ENCODE peak calls at places on chromosomes 3 and 15, in ten cellular contexts. O, V, R, S, F, H, W, J, Y and G are unnamed samples. For H3K9me3, the result is how much of the 10 kb centered on the place peaks cover.

GRCh38 chr3:161215186-161215585 is 5.9 kb upstream of the NMD3 start:
- DNase-seq in Y (no peak), O (no peak), H (no peak), F (no peak), J (no peak), R (peak), W (no peak), V (no peak), S (no peak), G (no peak)

GRCh38 chr3:154307363-154307762 is 16.9 kb downstream of the DHX36 start:
- DNase-seq in W (no peak), J (no peak), V (no peak), O (no peak), H (no peak), Y (no peak), F (no peak), R (no peak), S (no peak), G (no peak)

GRCh38 chr15:29747837-29748417 is 74.3 kb downstream of the TJP1 start:
- DNase-seq in J (no peak), F (no peak), O (peak), R (no peak), W (no peak), Y (no peak), V (no peak), S (no peak), H (no peak), G (no peak)

GRCh38 chr3:190060401-190060800 is 60.3 kb downstream of the P3H2 start:
- DNase-seq in S (no peak), Y (no peak), F (peak), J (no peak), H (no peak), R (no peak), O (no peak), W (no peak), V (no peak), G (no peak)

GRCh38 chr3:9732080-9732752 is 681 bp downstream of the BRPF1 start:
- DNase-seq in J (no peak), H (peak), W (no peak), F (no peak), R (peak), Y (no peak), S (no peak), O (no peak), V (peak), G (peak)

GRCh38 chr3:138594150-138594934 is at the start of gene CEP70:
- DNase-seq in W (peak), S (peak), J (peak), O (peak), R (peak), Y (peak), V (peak), F (peak), H (peak), G (peak)

GRCh38 chr3:23931597-23931996 is 13.5 kb upstream of the NR1D2 start:
- DNase-seq in Y (no peak), R (no peak), S (no peak), F (no peak), O (no peak), V (no peak), H (no peak), W (no peak), J (no peak), G (no peak)

GRCh38 chr3:159762238-159762637 is 226.4 kb upstream of the IL12A start:
- DNase-seq in Y (no peak), S (no peak), R (no peak), J (no peak), W (no peak), O (no peak), H (no peak), F (peak), V (no peak), G (no peak)

GRCh38 chr15:74866090-74866489 is 7.1 kb downstream of the SCAMP2 start:
- DNase-seq in H (no peak), R (peak), W (peak), J (no peak), F (peak), V (no peak), O (peak), S (no peak), Y (no peak), G (no peak)

GRCh38 chr15:28100516-28101195 is 1.5 kb upstream of the OCA2 start:
- DNase-seq in J (no peak), R (no peak), S (no peak), V (no peak), Y (no peak), O (no peak), H (no peak), F (no peak), W (no peak), G (no peak)

GRCh38 chr15:62739507-62739906 is 303.0 kb upstream of the TPM1 start:
- DNase-seq in H (no peak), J (no peak), W (no peak), V (no peak), S (no peak), Y (no peak), O (no peak), R (no peak), F (peak), G (no peak)

GRCh38 chr15:41417418-41417811 is 520 bp downstream of the RTF1 start:
- DNase-seq in R (peak), V (no peak), J (peak), H (no peak), S (no peak), W (peak), O (peak), F (no peak), Y (peak), G (no peak)

GRCh38 chr3:56800373-56801150 is 1.2 kb downstream of the ARHGEF3 start:
- DNase-seq in Y (no peak), S (no peak), H (no peak), O (no peak), F (no peak), W (no peak), V (peak), J (no peak), R (no peak), G (no peak)

GRCh38 chr15:90221251-90221900 is 12.4 kb downstream of the CIB1 start:
- DNase-seq in W (peak), Y (peak), V (peak), F (peak), O (peak), H (peak), R (peak), S (no peak), J (peak), G (peak)

GRCh38 chr3:185250247-185250646 is 3.6 kb downstream of the EHHADH start:
- DNase-seq in H (no peak), V (no peak), S (no peak), J (no peak), F (no peak), W (no peak), O (peak), R (no peak), Y (no peak), G (no peak)

GRCh38 chr3:142973217-142974009 is 9.9 kb upstream of the PAQR9 start:
- DNase-seq in F (no peak), O (no peak), Y (peak), H (no peak), W (no peak), J (peak), V (no peak), S (no peak), R (no peak), G (no peak)

GRCh38 chr15:73518180-73518862 is 75.4 kb downstream of the REC114 start:
- DNase-seq in J (peak), F (no peak), V (no peak), W (no peak), O (no peak), H (no peak), R (no peak), S (no peak), Y (no peak), G (no peak)

GRCh38 chr15:79442911-79443310 is 10.8 kb downstream of the MINAR1 start:
- DNase-seq in R (no peak), F (no peak), H (no peak), J (no peak), Y (no peak), S (no peak), O (no peak), W (no peak), V (no peak), G (no peak)

GRCh38 chr15:95304116-95304873 is 1026.2 kb upstream of the NR2F2 start:
- DNase-seq in F (no peak), H (no peak), J (no peak), Y (no peak), V (no peak), R (peak), S (no peak), O (peak), W (peak), G (no peak)

GRCh38 chr3:156676467-156677119 is 2.2 kb downstream of the TIPARP start:
- DNase-seq in R (no peak), V (no peak), S (no peak), H (no peak), J (no peak), O (peak), F (peak), W (no peak), Y (no peak), G (no peak)

GRCh38 chr3:11306815-11307589 is 34.8 kb downstream of the ATG7 start:
- DNase-seq in O (peak), F (no peak), S (no peak), V (no peak), J (no peak), H (no peak), W (no peak), R (no peak), Y (no peak), G (no peak)

GRCh38 chr3:63576826-63577225 is 75.6 kb upstream of the SNTN start:
- DNase-seq in S (no peak), O (no peak), H (no peak), R (peak), Y (no peak), V (no peak), F (peak), W (no peak), J (no peak), G (no peak)

GRCh38 chr15:68526784-68527183 is 52.0 kb upstream of the CORO2B start:
- DNase-seq in W (no peak), Y (no peak), H (no peak), O (no peak), F (no peak), R (no peak), J (no peak), V (no peak), S (no peak), G (no peak)

GRCh38 chr3:119352863-119353527 is 58.8 kb downstream of the ARHGAP31 start:
- DNase-seq in V (no peak), S (no peak), W (no peak), H (no peak), F (peak), O (peak), J (no peak), R (peak), Y (no peak), G (no peak)

GRCh38 chr3:65638301-65638700 is 400.4 kb downstream of the MAGI1 start:
- DNase-seq in R (no peak), F (no peak), J (no peak), V (no peak), S (no peak), O (no peak), Y (no peak), W (no peak), H (no peak), G (no peak)

DNA sequence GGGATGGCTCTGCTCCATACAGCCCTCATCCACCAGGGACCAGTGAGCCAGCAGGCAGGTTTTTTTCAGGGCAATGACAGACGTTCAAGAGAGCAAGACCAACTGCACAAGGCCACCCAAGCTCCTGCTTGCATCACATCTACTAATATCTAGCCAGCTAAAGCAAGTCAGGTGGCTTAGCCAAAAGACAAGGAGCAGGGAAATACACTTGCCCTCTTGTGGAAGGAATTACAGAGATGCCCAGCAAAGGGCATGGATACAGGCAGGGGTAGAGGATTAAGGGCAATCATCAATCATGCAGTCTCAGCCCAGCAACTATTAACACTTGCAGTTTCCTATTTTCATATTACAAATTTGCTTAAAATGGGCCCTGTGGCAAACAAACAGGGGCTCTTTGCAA is 81.5 kb upstream of the NTRK3 start:
- DNase-seq in V (no peak), H (no peak), Y (no peak), J (no peak), W (no peak), S (no peak), R (no peak), F (no peak), O (no peak), G (no peak)
- TF ChIP-seq CTCF in V (no peak), H (no peak), Y (no peak), J (peak), W (no peak), S (no peak), R (no peak), F (no peak), O (no peak), G (no peak)

GRCh38 chr15:25228261-25228660 is 210.6 kb downstream of the UBE3A start:
- DNase-seq in S (no peak), V (no peak), F (no peak), Y (no peak), O (no peak), W (no peak), R (no peak), J (no peak), H (no peak), G (no peak)
- H3K9me3 ChIP-seq in S (half or more), V (under half), F (under half), Y (under half), O (under half), W (under half), R (under half), J (under half), H (under half), G (half or more)

GRCh38 chr3:169029674-169030285 is 633.7 kb downstream of the MECOM start:
- DNase-seq in W (no peak), F (peak), Y (no peak), J (no peak), O (no peak), H (no peak), V (no peak), R (no peak), S (no peak), G (no peak)
- H3K4me3 ChIP-seq in W (no peak), F (no peak), Y (no peak), J (no peak), O (no peak), H (no peak), V (no peak), R (no peak), S (no peak), G (no peak)

GRCh38 chr15:96415513-96416217 is 85.2 kb downstream of the NR2F2 start:
- DNase-seq in S (no peak), Y (no peak), H (no peak), O (no peak), V (no peak), F (no peak), W (no peak), R (no peak), J (no peak), G (no peak)
- TF ChIP-seq CTCF in S (no peak), Y (no peak), H (no peak), O (no peak), V (no peak), F (no peak), W (no peak), R (no peak), J (no peak), G (no peak)

GRCh38 chr3:44506961-44507360 is 29.5 kb upstream of the ZNF445 start:
- DNase-seq in J (no peak), F (no peak), S (no peak), W (no peak), R (no peak), O (no peak), Y (no peak), V (no peak), H (no peak), G (no peak)

GRCh38 chr3:44506556-44506955 is 29.1 kb upstream of the ZNF445 start:
- DNase-seq in S (no peak), W (no peak), H (no peak), O (no peak), R (no peak), F (no peak), J (no peak), V (no peak), Y (no peak), G (no peak)

GRCh38 chr3:44499149-44499898 is 21.9 kb upstream of the ZNF445 start:
- DNase-seq in F (no peak), Y (no peak), W (no peak), R (no peak), H (no peak), S (no peak), O (no peak), J (no peak), V (no peak), G (no peak)

GRCh38 chr3:44504566-44504965 is 27.1 kb upstream of the ZNF445 start:
- DNase-seq in R (no peak), J (no peak), H (no peak), W (no peak), F (no peak), Y (no peak), O (no peak), V (no peak), S (no peak), G (no peak)

GRCh38 chr3:44501971-44502370 is 24.5 kb upstream of the ZNF445 start:
- DNase-seq in W (no peak), Y (no peak), F (no peak), S (no peak), V (no peak), R (no peak), O (no peak), J (no peak), H (no peak), G (no peak)
- H3K9me3 ChIP-seq in W (under half), Y (half or more), F (under half), S (under half), V (under half), R (under half), O (under half), J (half or more), H (under half), G (under half)

DNA sequence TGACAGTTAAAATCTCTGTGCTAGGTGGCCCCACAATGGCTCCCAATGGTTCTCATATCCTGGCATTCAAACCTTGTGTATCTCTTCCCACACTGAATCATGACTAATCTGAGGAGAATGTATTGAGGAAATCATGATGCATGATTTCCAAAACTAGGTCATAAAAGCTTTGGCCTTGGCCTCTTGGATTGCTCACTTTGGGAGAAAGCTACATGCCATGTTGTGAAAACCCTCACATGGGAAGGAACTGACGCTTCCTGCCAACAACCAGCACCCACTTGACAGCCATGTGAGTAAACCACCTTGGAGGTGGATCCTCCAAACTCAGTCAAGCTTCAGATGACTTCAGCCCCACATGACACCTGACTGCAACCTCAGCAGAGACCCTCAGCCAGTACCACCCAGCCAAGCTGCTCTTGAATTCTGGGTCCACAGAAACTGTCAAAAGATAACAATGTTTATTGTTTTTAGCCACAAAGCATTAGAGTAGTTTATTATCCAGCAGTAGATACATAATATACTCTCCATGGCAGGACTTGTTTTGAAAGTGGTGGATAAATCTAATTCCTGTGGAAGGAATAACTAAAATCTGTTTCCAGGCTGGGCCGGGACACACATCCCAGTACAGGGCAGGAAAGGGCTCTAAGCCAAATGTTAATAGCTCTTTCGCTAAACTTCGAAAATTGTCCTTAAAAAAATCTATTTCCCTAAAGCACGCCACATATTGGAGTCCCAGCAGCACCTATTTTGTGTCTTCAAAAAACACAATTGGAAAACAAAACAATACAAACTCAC is 1.0 kb upstream of the ZNF620 start:
- DNase-seq in W (peak), J (no peak), Y (peak), V (peak), R (peak), H (no peak), F (peak), O (peak), S (no peak), G (no peak)
- H3K4me3 ChIP-seq in W (no peak), J (peak), Y (peak), V (no peak), R (no peak), H (peak), F (peak), O (no peak), S (no peak), G (peak)

GRCh38 chr3:69776926-69777581 is 37.8 kb downstream of the MITF start:
- DNase-seq in F (no peak), V (no peak), S (no peak), O (no peak), R (no peak), H (no peak), Y (no peak), W (no peak), J (no peak), G (no peak)
- TF ChIP-seq CTCF in F (no peak), V (no peak), S (no peak), O (no peak), R (no peak), H (no peak), Y (no peak), W (no peak), J (no peak), G (no peak)